ENCODE peak calls at places on chromosome 12, in four cellular contexts. X is CD4-positive, alpha-beta T cell; V is HL-60; Z is lower leg skin. S is an unnamed sample.

GRCh38 chr12:54650409-54650808 is 2.2 kb upstream of the DCD start:
- DNase-seq in X (no peak), V (no peak), Z (no peak), S (no peak)

GRCh38 chr12:123660328-123660727 is 10.6 kb upstream of the TCTN2 start:
- DNase-seq in X (no peak), V (no peak), Z (peak), S (no peak)

GRCh38 chr12:62640910-62641448 is 174.4 kb downstream of the MON2 start:
- DNase-seq in X (no peak), V (no peak), Z (no peak), S (peak)

GRCh38 chr12:42834062-42834461 is 244.5 kb upstream of the PRICKLE1 start:
- DNase-seq in X (no peak), V (no peak), Z (no peak), S (no peak)

GRCh38 chr12:2811791-2812190 is 677 bp upstream of the ITFG2 start:
- DNase-seq in X (no peak), V (no peak), Z (no peak), S (no peak)

GRCh38 chr12:92859650-92860386 is 69.3 kb downstream of the EEA1 start:
- DNase-seq in X (no peak), V (no peak), Z (no peak), S (no peak)

GRCh38 chr12:27965411-27965810 is 7.1 kb downstream of the PTHLH start:
- DNase-seq in X (no peak), V (no peak), Z (no peak), S (no peak)

GRCh38 chr12:62251609-62251958 is 8.6 kb upstream of the USP15 start:
- DNase-seq in X (no peak), V (no peak), Z (no peak), S (no peak)

GRCh38 chr12:49462103-49462739 is 76.6 kb upstream of the KCNH3 start:
- DNase-seq in X (no peak), V (no peak), Z (no peak), S (no peak)

GRCh38 chr12:116601524-116601923 is 42.3 kb downstream of the MAP1LC3B2 start:
- DNase-seq in X (no peak), V (no peak), Z (no peak), S (no peak)

GRCh38 chr12:14275886-14276285 is 89.6 kb upstream of the ATF7IP start:
- DNase-seq in X (no peak), V (peak), Z (no peak), S (no peak)

GRCh38 chr12:76010732-76011458 is 20.7 kb downstream of the PHLDA1 start:
- DNase-seq in X (no peak), V (no peak), Z (no peak), S (no peak)

GRCh38 chr12:96427269-96427729 is 27.1 kb upstream of the CDK17 start:
- DNase-seq in X (no peak), V (no peak), Z (peak), S (no peak)

GRCh38 chr12:111458773-111459172 is 53.0 kb downstream of the SH2B3 start:
- DNase-seq in X (no peak), V (no peak), Z (no peak), S (no peak)

GRCh38 chr12:106914796-106915634 is 40.7 kb upstream of the TMEM263 start:
- DNase-seq in X (no peak), V (no peak), Z (no peak), S (peak)

GRCh38 chr12:106919910-106920544 is 35.7 kb upstream of the TMEM263 start:
- DNase-seq in X (no peak), V (no peak), Z (no peak), S (no peak)

GRCh38 chr12:106915635-106916026 is 40.1 kb upstream of the TMEM263 start:
- DNase-seq in X (no peak), V (no peak), Z (no peak), S (no peak)

GRCh38 chr12:106917503-106917902 is 38.2 kb upstream of the TMEM263 start:
- DNase-seq in X (no peak), V (no peak), Z (no peak), S (no peak)

DNA sequence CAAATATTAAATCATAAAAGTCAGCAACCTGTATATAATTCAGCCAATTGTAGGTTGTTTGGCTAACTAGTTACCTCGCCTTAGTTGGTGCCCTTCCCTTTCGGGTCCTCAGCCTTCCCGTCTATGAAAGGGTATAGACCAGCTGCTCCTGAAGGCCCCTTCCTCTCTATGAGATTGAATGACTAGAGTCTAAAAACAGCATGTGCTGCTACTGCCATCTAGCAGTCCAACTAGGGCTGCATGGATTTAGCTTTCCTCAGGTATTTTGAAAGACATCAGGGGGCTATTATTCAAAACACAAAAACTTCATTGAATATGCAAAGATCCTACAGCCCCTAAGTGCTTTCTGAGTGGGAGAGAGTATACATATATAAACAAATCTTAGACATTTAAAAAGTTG is 37.0 kb upstream of the TMEM263 start:
- DNase-seq in X (no peak), V (no peak), Z (no peak), S (no peak)
- TF ChIP-seq CTCF in X (no peak), V (no peak), Z (no peak), S (peak)

GRCh38 chr12:69904761-69905160 is 79.7 kb downstream of the MYRFL start:
- DNase-seq in X (no peak), V (no peak), Z (no peak), S (no peak)

GRCh38 chr12:69905801-69906200 is 80.8 kb downstream of the MYRFL start:
- DNase-seq in X (no peak), V (no peak), Z (no peak), S (no peak)

GRCh38 chr12:69906411-69907216 is 81.6 kb downstream of the MYRFL start:
- DNase-seq in X (no peak), V (no peak), Z (no peak), S (peak)

GRCh38 chr12:69910739-69911138 is 85.7 kb downstream of the MYRFL start:
- DNase-seq in X (no peak), V (no peak), Z (no peak), S (no peak)

GRCh38 chr12:69908208-69908607 is 83.2 kb downstream of the MYRFL start:
- DNase-seq in X (no peak), V (no peak), Z (no peak), S (no peak)
- TF ChIP-seq CTCF in X (no peak), V (no peak), Z (no peak), S (no peak)

GRCh38 chr12:98838282-98838681 is 193.2 kb downstream of the APAF1 start:
- DNase-seq in X (no peak), V (no peak), Z (no peak), S (no peak)
- TF ChIP-seq CTCF in X (no peak), V (peak), Z (no peak), S (no peak)

GRCh38 chr12:66663605-66664004 is 15.3 kb downstream of the GRIP1 start:
- DNase-seq in X (no peak), V (no peak), Z (no peak), S (no peak)

GRCh38 chr12:66664076-66664475 is 14.8 kb downstream of the GRIP1 start:
- DNase-seq in X (no peak), V (no peak), Z (no peak), S (no peak)

GRCh38 chr12:66662729-66663128 is 16.1 kb downstream of the GRIP1 start:
- DNase-seq in X (no peak), V (no peak), Z (no peak), S (no peak)

GRCh38 chr12:66668311-66668710 is 10.6 kb downstream of the GRIP1 start:
- DNase-seq in X (no peak), V (no peak), Z (no peak), S (no peak)

DNA sequence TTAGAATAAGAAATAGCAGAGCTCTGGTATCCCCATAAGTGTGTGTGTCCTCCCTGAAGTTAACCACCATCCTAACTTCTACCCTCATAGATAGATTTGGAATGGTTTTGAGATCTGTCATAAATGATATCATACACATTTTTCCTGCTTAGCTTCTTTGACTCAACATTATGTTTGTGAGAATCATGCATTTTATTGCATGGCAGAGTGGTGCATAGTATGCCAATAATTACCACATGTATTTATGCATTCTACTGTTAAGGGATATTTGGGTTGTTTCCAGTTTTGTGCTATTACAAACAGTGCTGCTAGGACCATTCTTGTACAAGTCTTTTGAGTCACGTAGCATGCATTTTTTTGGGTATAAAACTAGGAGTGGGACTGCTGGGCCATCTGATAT is 13.5 kb downstream of the GRIP1 start:
- DNase-seq in X (no peak), V (no peak), Z (no peak), S (no peak)
- TF ChIP-seq CTCF in X (no peak), V (no peak), Z (no peak), S (no peak)

S was measured in GM20000.